ENCODE peak calls at places on chromosomes 11 and 22, in seven cellular contexts. U is kidney, D is dorsolateral prefrontal cortex, V is fibroblast of lung, L is nephron progenitor cell, O is mucosa of descending colon, K is chondrocyte. S is an unnamed sample.

GRCh38 chr22:43745783-43746356 is 66.2 kb downstream of the EFCAB6 start:
- DNase-seq in V (no peak), D (no peak), O (no peak), K (no peak), U (no peak), L (no peak), S (no peak)

GRCh38 chr11:59647245-59647965 is 21.4 kb downstream of the PATL1 start:
- DNase-seq in D (no peak), K (no peak), V (no peak), O (no peak), L (no peak), U (no peak), S (no peak)

GRCh38 chr11:110730773-110731172 is 18.5 kb upstream of the ARHGAP20 start:
- DNase-seq in K (no peak), O (no peak), V (no peak), D (no peak), L (no peak), U (no peak), S (no peak)

GRCh38 chr11:34263462-34264186 is 94.2 kb downstream of the ABTB2 start:
- DNase-seq in L (no peak), K (no peak), O (peak; percentile 78), V (peak; percentile 92), D (no peak), U (peak; percentile 86), S (no peak)

GRCh38 chr11:4125141-4125540 is 30.5 kb downstream of the RRM1 start:
- DNase-seq in K (no peak), D (no peak), V (peak; percentile 6), U (no peak), O (no peak), L (no peak), S (no peak)

GRCh38 chr11:47280860-47281259 is 10.9 kb downstream of the MADD start:
- DNase-seq in K (no peak), O (no peak), D (no peak), L (no peak), V (no peak), U (no peak), S (no peak)

GRCh38 chr11:125429174-125429707 is 66.8 kb downstream of the FEZ1 start:
- DNase-seq in D (peak; percentile 71), U (no peak), L (peak; percentile 78), V (peak; percentile 46), O (peak; percentile 54), K (no peak), S (peak; percentile 35)

GRCh38 chr11:126352934-126353801 is 2.3 kb upstream of the ST3GAL4 start:
- DNase-seq in L (no peak), U (no peak), V (peak; percentile 76), K (no peak), O (no peak), D (no peak), S (no peak)

GRCh38 chr11:83047515-83048225 is 24.0 kb downstream of the RAB30 start:
- DNase-seq in D (no peak), V (peak; percentile 58), K (no peak), O (no peak), U (no peak), L (no peak), S (no peak)

GRCh38 chr22:32685527-32685926 is 116.0 kb upstream of the TIMP3 start:
- DNase-seq in O (no peak), K (no peak), L (no peak), D (no peak), U (no peak), V (no peak), S (no peak)

GRCh38 chr22:24460418-24461089 is 33.2 kb downstream of the ADORA2A start:
- DNase-seq in L (no peak), K (no peak), U (no peak), V (peak; percentile 30), O (no peak), D (no peak), S (no peak)

GRCh38 chr22:19772673-19773469 is 12.3 kb downstream of the TBX1 start:
- DNase-seq in O (peak; percentile 10), K (peak; percentile 68), U (peak; percentile 73), D (no peak), V (no peak), L (no peak), S (no peak)

GRCh38 chr11:119342362-119343130 is 1.9 kb upstream of the C1QTNF5 start:
- DNase-seq in U (peak; percentile 61), L (no peak), O (no peak), K (peak; percentile 81), D (no peak), V (no peak), S (no peak)

GRCh38 chr11:125871391-125872137 is 15.9 kb upstream of the HYLS1 start:
- DNase-seq in V (peak; percentile 22), K (no peak), U (no peak), D (no peak), O (no peak), L (peak; percentile 66), S (peak; percentile 24)

GRCh38 chr11:20669833-20670684 is 673 bp downstream of the NELL1 start:
- DNase-seq in K (no peak), D (no peak), O (no peak), L (peak; percentile 55), V (no peak), U (peak; percentile 70), S (no peak)

GRCh38 chr11:66051766-66052663 is at the start of gene SF3B2:
- DNase-seq in K (peak; percentile 99), D (peak; percentile 100), V (peak; percentile 99), L (peak; percentile 94), O (peak; percentile 97), U (peak; percentile 100), S (peak; percentile 82)

GRCh38 chr11:113668255-113668654 is 37.9 kb downstream of the TMPRSS5 start:
- DNase-seq in U (no peak), O (no peak), L (no peak), V (peak; percentile 45), D (no peak), K (no peak), S (no peak)

GRCh38 chr11:45922425-45923082 is at the start of gene LARGE2:
- DNase-seq in U (peak; percentile 87), V (no peak), O (peak; percentile 39), K (peak; percentile 57), L (peak; percentile 78), D (no peak), S (no peak)

GRCh38 chr22:22395230-22395629 is 113.3 kb downstream of the ZNF280B start:
- DNase-seq in K (no peak), D (no peak), U (no peak), V (no peak), L (no peak), O (no peak), S (no peak)

DNA sequence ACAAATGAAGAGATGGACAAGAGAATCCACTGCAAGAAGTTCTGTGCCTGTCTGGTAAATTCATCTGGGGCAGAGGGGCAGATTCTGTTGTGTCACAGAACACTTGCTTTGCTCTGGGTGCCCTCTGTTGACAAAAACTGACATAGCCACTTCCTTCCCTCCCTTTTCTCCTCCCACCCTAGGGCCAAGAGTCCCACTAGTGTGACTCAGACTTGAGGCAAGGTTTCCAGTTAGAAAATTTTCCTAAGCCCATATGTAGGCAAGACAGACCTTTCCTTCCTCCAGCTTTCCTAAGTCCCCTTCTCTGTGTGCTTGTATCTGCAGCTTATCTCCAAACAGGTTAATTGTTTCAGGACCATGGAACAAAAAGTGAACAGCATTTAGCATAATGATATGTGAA is 106.8 kb downstream of the RBFOX2 start:
- DNase-seq in O (peak; percentile 79), K (no peak), D (peak; percentile 23), U (no peak), V (peak; percentile 87), L (peak; percentile 37), S (no peak)
- TF ChIP-seq CTCF in O (no peak), K (peak; percentile 87), D (peak; percentile 55), U (peak; percentile 77), V (peak; percentile 57), L (peak; percentile 54), S (no peak)

DNA sequence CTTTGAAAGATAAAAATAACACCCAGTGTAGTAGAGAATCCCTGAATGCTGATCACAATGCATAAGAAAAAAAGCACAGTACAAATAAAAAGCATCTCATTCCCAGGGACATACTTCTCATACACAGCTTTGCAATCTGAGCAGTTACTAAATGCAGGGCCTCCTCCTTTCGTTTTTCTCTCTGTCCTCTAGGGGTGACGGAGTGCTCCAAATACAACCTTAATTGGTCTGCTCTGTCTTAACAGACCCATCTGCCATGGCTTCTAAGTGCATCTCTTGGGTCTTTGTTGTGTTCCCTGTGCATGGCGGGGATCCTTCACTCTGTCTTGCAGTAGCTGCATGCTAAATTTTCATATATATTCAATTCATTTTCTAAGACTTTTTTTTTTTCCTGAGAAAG is 1114.2 kb upstream of the RAG2 start:
- DNase-seq in D (no peak), U (no peak), L (peak; percentile 6), K (no peak), O (no peak), V (peak; percentile 15), S (no peak)
- TF ChIP-seq CTCF in D (no peak), U (no peak), L (peak; percentile 33), K (peak; percentile 49), O (no peak), V (peak; percentile 16), S (no peak)

GRCh38 chr22:45270095-45271020 is 14.4 kb upstream of the UPK3A start:
- DNase-seq in V (no peak), D (no peak), L (no peak), O (no peak), U (no peak), K (no peak), S (no peak)

GRCh38 chr22:45268958-45269844 is 15.5 kb upstream of the UPK3A start:
- DNase-seq in K (no peak), O (peak; percentile 93), V (peak; percentile 49), L (peak; percentile 98), D (peak; percentile 78), U (peak; percentile 93), S (peak; percentile 80)

GRCh38 chr22:45271667-45272188 is 13.0 kb upstream of the UPK3A start:
- DNase-seq in U (peak; percentile 90), L (no peak), D (no peak), V (no peak), K (no peak), O (peak; percentile 64), S (no peak)

GRCh38 chr22:45265546-45265945 is 19.2 kb upstream of the UPK3A start:
- DNase-seq in D (no peak), K (no peak), V (peak; percentile 27), L (no peak), O (no peak), U (no peak), S (no peak)

DNA sequence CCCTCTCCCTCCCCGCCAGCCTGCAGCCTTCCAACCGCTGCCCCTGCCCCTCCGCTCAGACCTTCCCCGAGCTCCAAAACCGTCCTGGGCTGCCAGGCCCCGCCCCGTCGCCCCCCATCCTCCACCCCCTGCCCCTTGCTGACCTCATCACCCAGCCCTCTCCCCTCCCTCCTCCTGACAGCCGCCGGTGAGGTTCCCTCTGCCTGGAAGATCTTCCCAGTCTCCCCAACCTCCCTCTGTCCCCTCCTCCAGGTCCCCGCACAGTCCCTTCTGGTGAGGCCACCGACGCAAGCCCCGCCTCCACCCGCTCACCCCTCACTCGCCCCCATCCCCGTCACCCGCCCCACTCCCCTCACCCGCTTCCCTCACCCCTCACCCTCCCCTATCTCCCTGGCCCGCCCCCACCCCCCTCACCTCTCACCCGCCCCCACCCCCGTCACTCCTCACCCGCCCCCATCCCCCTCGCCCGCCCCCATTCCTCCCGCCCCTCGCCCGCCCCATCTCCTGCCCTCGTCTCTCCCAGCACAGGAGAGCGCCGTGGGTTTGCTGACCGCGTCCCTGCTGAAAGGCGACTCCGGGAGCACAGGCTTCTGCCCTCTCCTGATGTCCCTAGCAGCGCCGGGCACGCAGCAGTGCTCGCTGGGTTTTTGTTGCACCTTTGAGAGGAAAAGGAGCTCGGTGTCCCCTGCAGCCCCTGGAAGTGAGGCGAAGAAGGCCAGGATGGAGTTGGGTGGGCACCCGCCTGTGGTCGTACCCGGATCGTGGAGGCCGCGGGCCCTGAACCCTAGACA is 16.4 kb upstream of the UPK3A start:
- DNase-seq in V (no peak), O (no peak), K (no peak), D (no peak), U (no peak), L (peak; percentile 86), S (no peak)
- TF ChIP-seq CTCF in V (no peak), O (no peak), K (no peak), D (no peak), U (no peak), L (no peak), S (no peak)

GRCh38 chr22:50318356-50318697 is 8.5 kb downstream of the DENND6B start:
- DNase-seq in K (no peak), U (no peak), O (no peak), V (no peak), L (no peak), D (no peak), S (no peak)
- TF ChIP-seq CTCF in K (no peak), U (no peak), O (no peak), V (no peak), L (no peak), D (no peak), S (no peak)

S was measured in omental fat pad.